ENCODE peak calls at places on chromosome 13, in eight cellular contexts. L is right lobe of liver, D is left lung, W is kidney epithelial cell, C is heart right ventricle, K is hepatocyte, O is left ventricle myocardium inferior, V is lower lobe of right lung. R is an unnamed sample.

GRCh38 chr13:95137096-95137495 is 164.2 kb downstream of the ABCC4 start:
- DNase-seq in L (no peak), O (no peak), K (no peak), C (no peak), V (no peak), W (peak; percentile 7), D (no peak), R (no peak)

GRCh38 chr13:79456051-79456450 is 24.9 kb upstream of the NDFIP2 start:
- DNase-seq in C (no peak), K (no peak), D (no peak), O (no peak), V (no peak), W (no peak), L (no peak), R (no peak)

GRCh38 chr13:23547000-23547590 is 23.1 kb upstream of the TNFRSF19 start:
- DNase-seq in O (peak; percentile 62), W (no peak), V (no peak), K (peak; percentile 30), C (peak; percentile 53), L (no peak), D (peak; percentile 71), R (peak; percentile 80)

GRCh38 chr13:100128373-100128772 is 39.5 kb downstream of the PCCA start:
- DNase-seq in K (peak; percentile 36), L (no peak), W (peak; percentile 25), D (no peak), C (no peak), O (no peak), V (no peak), R (no peak)

GRCh38 chr13:98327326-98328314 is 150.6 kb upstream of the RNF113B start:
- DNase-seq in V (no peak), D (no peak), L (no peak), K (peak; percentile 50), C (no peak), W (peak; percentile 29), O (no peak), R (no peak)

GRCh38 chr13:35988648-35989081 is 142.5 kb downstream of the DCLK1 start:
- DNase-seq in L (no peak), V (no peak), O (no peak), C (no peak), K (no peak), D (no peak), W (no peak), R (no peak)

GRCh38 chr13:57631607-57632275 is at the start of gene PCDH17:
- DNase-seq in O (peak; percentile 23), V (no peak), W (no peak), C (peak; percentile 73), K (peak; percentile 64), D (peak; percentile 72), L (no peak), R (peak; percentile 57)

GRCh38 chr13:46983881-46984280 is 87.0 kb upstream of the HTR2A start:
- DNase-seq in O (no peak), C (no peak), K (peak; percentile 10), L (no peak), V (no peak), D (no peak), W (no peak), R (no peak)

GRCh38 chr13:79585033-79585432 is 104.1 kb downstream of the NDFIP2 start:
- DNase-seq in K (no peak), D (no peak), V (no peak), W (no peak), C (no peak), O (no peak), L (no peak), R (no peak)

GRCh38 chr13:98480915-98481510 is 95.9 kb downstream of the STK24 start:
- DNase-seq in W (no peak), D (no peak), L (no peak), V (no peak), C (no peak), K (no peak), O (peak; percentile 60), R (peak; percentile 58)

GRCh38 chr13:106041445-106041844 is 494.0 kb downstream of the EFNB2 start:
- DNase-seq in O (no peak), V (no peak), D (no peak), C (no peak), K (no peak), W (no peak), L (no peak), R (no peak)

GRCh38 chr13:33307820-33308219 is 22.3 kb upstream of the STARD13 start:
- DNase-seq in V (no peak), L (no peak), D (no peak), O (no peak), C (no peak), K (no peak), W (no peak), R (no peak)

GRCh38 chr13:30520571-30520970 is 54.8 kb upstream of the HMGB1 start:
- DNase-seq in W (no peak), C (no peak), O (no peak), V (no peak), K (no peak), D (no peak), L (no peak), R (no peak)

GRCh38 chr13:70311175-70311574 is 202.9 kb upstream of the KLHL1 start:
- DNase-seq in W (no peak), D (no peak), O (no peak), C (no peak), K (no peak), L (no peak), V (no peak), R (no peak)

GRCh38 chr13:20073775-20074174 is 87.1 kb downstream of the GJA3 start:
- DNase-seq in O (no peak), D (no peak), K (no peak), C (no peak), L (no peak), V (no peak), W (no peak), R (no peak)

GRCh38 chr13:31610270-31610998 is 128.9 kb upstream of the RXFP2 start:
- DNase-seq in W (no peak), O (no peak), L (no peak), V (no peak), K (no peak), D (no peak), C (no peak), R (no peak)

GRCh38 chr13:33334831-33335230 is 49.3 kb upstream of the STARD13 start:
- DNase-seq in O (no peak), K (no peak), D (no peak), V (no peak), L (no peak), W (no peak), C (no peak), R (no peak)

GRCh38 chr13:51158923-51159322 is 47.8 kb upstream of the C13orf42 start:
- DNase-seq in K (no peak), W (no peak), O (no peak), C (no peak), D (no peak), V (no peak), L (no peak), R (no peak)

GRCh38 chr13:31209172-31209818 is 9.5 kb downstream of the B3GLCT start:
- DNase-seq in C (peak; percentile 80), W (no peak), V (no peak), K (peak; percentile 43), L (no peak), D (no peak), O (peak; percentile 69), R (peak; percentile 74)

GRCh38 chr13:87280139-87280538 is 391.0 kb upstream of the SLITRK5 start:
- DNase-seq in O (no peak), K (no peak), C (no peak), W (no peak), V (no peak), L (no peak), D (no peak), R (no peak)
- TF ChIP-seq CTCF in O (no peak), K (no peak), C (no peak), W (peak; percentile 1), V (no peak), L (peak; percentile 25), D (no peak), R (no peak)

GRCh38 chr13:111380431-111380830 is 60.0 kb downstream of the TEX29 start:
- DNase-seq in L (no peak), C (no peak), K (no peak), W (no peak), O (no peak), V (no peak), D (no peak), R (peak; percentile 5)
- H3K27me3 ChIP-seq in L (no peaks in the 10 kb centered on the region), C (peaks cover 15% of the 10 kb centered on the region), K (no peaks in the 10 kb centered on the region), W (no peaks in the 10 kb centered on the region), O (peaks cover 50% of the 10 kb centered on the region), V (no peaks in the 10 kb centered on the region), D (no peaks in the 10 kb centered on the region), R (no peaks in the 10 kb centered on the region)

DNA sequence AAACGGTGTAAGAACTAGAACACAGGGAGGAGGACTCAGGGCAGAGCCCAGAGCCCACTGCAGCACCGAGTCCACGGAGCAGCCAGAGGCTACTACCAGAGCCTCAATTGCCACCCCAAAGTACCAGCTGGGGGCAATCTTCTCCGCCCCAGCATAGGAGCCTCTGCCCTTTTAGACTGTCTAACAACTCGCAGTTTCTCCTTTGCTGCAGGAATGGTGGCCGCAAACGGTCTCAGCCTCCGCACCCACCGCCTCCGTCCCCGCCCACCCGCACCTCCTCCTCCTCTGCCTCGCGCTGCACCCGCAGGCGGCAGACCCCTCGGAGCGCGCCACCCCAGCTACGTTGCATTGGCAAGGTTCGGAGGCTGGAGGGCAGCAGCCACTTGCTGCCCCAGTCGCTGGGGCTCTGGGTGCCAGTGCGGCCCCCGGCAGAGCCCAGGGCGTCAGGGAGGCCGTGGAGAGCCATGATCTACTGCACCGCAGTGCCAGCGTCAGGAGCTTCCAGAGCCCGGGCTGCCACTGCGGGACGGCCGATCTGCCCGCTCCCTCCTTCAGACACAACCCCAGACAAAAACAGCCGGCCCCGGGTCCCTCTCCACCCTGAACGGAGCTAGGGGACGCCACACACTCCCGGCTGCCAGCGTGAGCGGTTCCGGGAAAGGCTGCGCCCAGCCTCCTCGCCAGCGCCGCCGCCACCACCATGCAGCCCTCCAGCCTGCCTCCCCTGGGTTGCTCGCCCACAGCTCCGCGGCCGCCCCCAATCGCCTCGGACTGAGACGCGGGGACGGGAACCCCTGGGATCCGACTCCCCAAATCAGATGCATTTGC is 1.8 kb downstream of the FGF14 start:
- DNase-seq in V (peak; percentile 37), D (peak; percentile 76), C (no peak), W (no peak), O (peak; percentile 25), K (no peak), L (peak; percentile 60), R (peak; percentile 22)
- TF ChIP-seq CTCF in V (no peak), D (no peak), C (no peak), W (peak; percentile 36), O (no peak), K (no peak), L (peak; percentile 37), R (no peak)

GRCh38 chr13:44086389-44086788 is 206.7 kb downstream of the LACC1 start:
- DNase-seq in W (no peak), K (no peak), L (no peak), O (no peak), V (no peak), D (no peak), C (no peak), R (no peak)

GRCh38 chr13:44092053-44092452 is 212.3 kb downstream of the LACC1 start:
- DNase-seq in C (no peak), O (no peak), V (no peak), D (no peak), K (no peak), L (no peak), W (no peak), R (no peak)

GRCh38 chr13:44088911-44089851 is 209.5 kb downstream of the LACC1 start:
- DNase-seq in L (no peak), W (no peak), D (no peak), C (no peak), V (no peak), O (no peak), K (no peak), R (no peak)

GRCh38 chr13:44084146-44084545 is 204.4 kb downstream of the LACC1 start:
- DNase-seq in V (no peak), K (no peak), D (no peak), C (no peak), L (no peak), O (no peak), W (no peak), R (no peak)

GRCh38 chr13:44088409-44088808 is 208.7 kb downstream of the LACC1 start:
- DNase-seq in O (no peak), L (no peak), C (no peak), K (no peak), D (no peak), V (no peak), W (no peak), R (no peak)
- H3K27me3 ChIP-seq in O (no peaks in the 10 kb centered on the region), L (no peaks in the 10 kb centered on the region), C (no peaks in the 10 kb centered on the region), K (no peaks in the 10 kb centered on the region), D (no peaks in the 10 kb centered on the region), V (no peaks in the 10 kb centered on the region), W (no peaks in the 10 kb centered on the region), R (no peaks in the 10 kb centered on the region)

R was measured in heart left ventricle.